ENCODE peak calls at places on chromosomes 16 and 17, in seven cellular contexts. E is cardiac muscle cell; N is activated CD8-positive, alpha-beta T cell treated with anti-CD3 and anti-CD28 coated beads for 36 hours; U is CD8-positive, alpha-beta T cell; W is thoracic aorta; I is AG04450; D is HFFc6. B is an unnamed sample.
A peak's percentile ranks its signal among the peaks of the same experiment; 100 is the strongest.

GRCh38 chr17:42071810-42072209 is 21.4 kb upstream of the C17orf113 start:
- DNase-seq in N (peak; percentile 54), D (no peak), I (no peak), E (no peak), W (no peak), U (no peak), B (no peak)

GRCh38 chr16:49543315-49543946 is 169.8 kb downstream of the C16orf78 start:
- DNase-seq in N (no peak), D (no peak), E (no peak), W (no peak), U (no peak), I (no peak), B (no peak)

GRCh38 chr17:17143501-17143900 is 62.6 kb downstream of the PLD6 start:
- DNase-seq in E (no peak), N (no peak), U (no peak), D (no peak), I (no peak), W (no peak), B (no peak)

GRCh38 chr17:40555296-40556190 is 9.7 kb downstream of the CCR7 start:
- DNase-seq in U (peak; percentile 49), D (no peak), N (peak; percentile 26), I (no peak), W (no peak), E (no peak), B (peak; percentile 44)

GRCh38 chr17:76384987-76385891 is 830 bp downstream of the SPHK1 start:
- DNase-seq in E (peak; percentile 66), I (no peak), U (no peak), N (peak; percentile 60), D (peak; percentile 70), W (no peak), B (peak; percentile 66)

GRCh38 chr16:75038036-75038959 is 39.5 kb downstream of the ZNRF1 start:
- DNase-seq in N (no peak), U (no peak), D (no peak), E (peak; percentile 78), W (no peak), I (no peak), B (no peak)

GRCh38 chr16:11599579-11599978 is 12.9 kb upstream of the LITAF start:
- DNase-seq in E (no peak), W (no peak), D (no peak), U (no peak), N (no peak), I (no peak), B (no peak)

GRCh38 chr16:52501746-52502145 is 45.2 kb downstream of the TOX3 start:
- DNase-seq in N (no peak), E (no peak), I (no peak), W (no peak), U (no peak), D (no peak), B (no peak)

GRCh38 chr17:17885029-17885351 is 48.2 kb upstream of the SREBF1 start:
- DNase-seq in E (no peak), D (no peak), U (no peak), I (no peak), W (no peak), N (no peak), B (no peak)

GRCh38 chr16:52383640-52384292 is 163.2 kb downstream of the TOX3 start:
- DNase-seq in D (no peak), E (peak; percentile 9), N (no peak), U (no peak), W (no peak), I (no peak), B (no peak)

GRCh38 chr16:56825821-56826220 is 39.2 kb upstream of the SLC12A3 start:
- DNase-seq in I (no peak), U (no peak), E (no peak), D (no peak), N (no peak), W (no peak), B (no peak)

GRCh38 chr17:2532146-2532720 is 20.5 kb upstream of the METTL16 start:
- DNase-seq in N (no peak), W (no peak), E (no peak), I (no peak), D (no peak), U (no peak), B (no peak)

GRCh38 chr16:2934450-2934849 is 22.7 kb downstream of the FLYWCH1 start:
- DNase-seq in D (no peak), W (no peak), E (no peak), N (no peak), I (no peak), U (no peak), B (no peak)

GRCh38 chr17:30382345-30382744 is 3.6 kb downstream of the CPD start:
- DNase-seq in W (no peak), U (no peak), E (no peak), N (no peak), I (no peak), D (no peak), B (no peak)

GRCh38 chr16:14071576-14072271 is 605 bp downstream of the MRTFB start:
- DNase-seq in E (no peak), U (no peak), D (no peak), I (no peak), N (peak; percentile 37), W (no peak), B (no peak)

GRCh38 chr17:51275381-51275780 is 15.0 kb downstream of the UTP18 start:
- DNase-seq in N (no peak), D (peak; percentile 76), W (no peak), I (no peak), U (no peak), E (peak; percentile 62), B (no peak)

GRCh38 chr17:43879723-43880419 is 27.5 kb downstream of the MPP2 start:
- DNase-seq in E (no peak), U (no peak), N (no peak), W (no peak), D (no peak), I (no peak), B (no peak)
- TF ChIP-seq CTCF in E (no peak), U (no peak), N (no peak), W (no peak), D (no peak), I (no peak), B (no peak)

GRCh38 chr17:44269795-44270320 is 1.9 kb upstream of the SLC4A1 start:
- DNase-seq in U (no peak), I (no peak), N (no peak), D (no peak), E (no peak), W (no peak), B (no peak)

GRCh38 chr17:44266402-44267164 is 1.4 kb downstream of the SLC4A1 start:
- DNase-seq in E (no peak), N (no peak), W (no peak), I (no peak), D (no peak), U (no peak), B (no peak)

GRCh38 chr17:44267165-44267455 is 825 bp downstream of the SLC4A1 start:
- DNase-seq in I (no peak), U (no peak), D (no peak), E (no peak), N (no peak), W (no peak), B (no peak)

GRCh38 chr17:44269118-44269794 is 1.3 kb upstream of the SLC4A1 start:
- DNase-seq in E (no peak), N (no peak), I (no peak), U (no peak), W (no peak), D (no peak), B (no peak)

GRCh38 chr17:44267818-44268490 is at the start of gene SLC4A1:
- DNase-seq in E (no peak), W (no peak), N (no peak), I (no peak), D (no peak), U (no peak), B (no peak)
- TF ChIP-seq CTCF in E (no peak), W (no peak), N (no peak), I (no peak), D (no peak), U (no peak), B (no peak)

GRCh38 chr16:20359997-20360396 is 7.5 kb upstream of the UMOD start:
- DNase-seq in D (no peak), U (no peak), N (no peak), I (no peak), E (no peak), W (no peak), B (no peak)
- TF ChIP-seq CTCF in D (no peak), U (no peak), N (no peak), I (no peak), E (peak; percentile 15), W (no peak), B (no peak)

GRCh38 chr17:72123496-72123963 is 2.7 kb downstream of the SOX9 start:
- DNase-seq in W (no peak), N (no peak), U (no peak), D (no peak), I (no peak), E (no peak), B (no peak)
- TF ChIP-seq CTCF in W (no peak), N (no peak), U (no peak), D (no peak), I (no peak), E (no peak), B (no peak)

GRCh38 chr16:66580605-66581209 is 1.4 kb downstream of the CMTM2 start:
- DNase-seq in I (peak; percentile 53), U (peak; percentile 9), N (no peak), E (peak; percentile 69), D (peak; percentile 72), W (no peak), B (no peak)
- TF ChIP-seq CTCF in I (peak; percentile 52), U (no peak), N (no peak), E (no peak), D (peak; percentile 29), W (no peak), B (no peak)

GRCh38 chr17:19539040-19539399 is 5.4 kb downstream of the SLC47A1 start:
- DNase-seq in W (no peak), U (no peak), I (no peak), E (no peak), N (no peak), D (no peak), B (no peak)

GRCh38 chr17:19539841-19540311 is 6.2 kb downstream of the SLC47A1 start:
- DNase-seq in E (no peak), N (no peak), U (no peak), W (no peak), I (no peak), D (no peak), B (no peak)

GRCh38 chr17:19538095-19539039 is 4.7 kb downstream of the SLC47A1 start:
- DNase-seq in W (no peak), I (no peak), E (no peak), N (no peak), D (no peak), U (no peak), B (peak; percentile 42)

GRCh38 chr17:19534562-19535149 is 1.0 kb downstream of the SLC47A1 start:
- DNase-seq in D (no peak), W (no peak), I (no peak), N (peak; percentile 55), E (peak; percentile 59), U (no peak), B (no peak)

GRCh38 chr17:19537116-19537515 is 3.5 kb downstream of the SLC47A1 start:
- DNase-seq in E (no peak), U (no peak), N (no peak), W (no peak), D (no peak), I (no peak), B (no peak)
- TF ChIP-seq CTCF in E (no peak), U (no peak), N (no peak), W (no peak), D (no peak), I (no peak), B (no peak)